ENCODE peak calls at places on chromosomes 5 and 9, in five cellular contexts. P is H1, H is GM23338, U is HepG2, Z is GM12878. Q is an unnamed sample.

GRCh38 chr5:40603378-40603777 is 76.3 kb upstream of the PTGER4 start:
- DNase-seq in P (no peak), Z (no peak), U (no peak), H (no peak), Q (no peak)

GRCh38 chr5:171518916-171519315 is 99.5 kb downstream of the FGF18 start:
- DNase-seq in Z (no peak), P (no peak), U (no peak), H (no peak), Q (no peak)

GRCh38 chr5:149712439-149713147 is 17.5 kb upstream of the PPARGC1B start:
- DNase-seq in U (no peak), H (peak), Z (no peak), P (no peak), Q (no peak)

GRCh38 chr5:149550267-149550582 is 1.0 kb downstream of the CSNK1A1 start:
- DNase-seq in U (no peak), P (no peak), H (no peak), Z (no peak), Q (no peak)

GRCh38 chr5:74608754-74609576 is 31.6 kb downstream of the ENC1 start:
- DNase-seq in H (no peak), Z (no peak), U (no peak), P (no peak), Q (no peak)

GRCh38 chr9:81112638-81113037 is 576.7 kb downstream of the TLE1 start:
- DNase-seq in Z (no peak), P (no peak), H (peak), U (no peak), Q (no peak)

GRCh38 chr5:135553688-135554462 is 18.1 kb upstream of the NEUROG1 start:
- DNase-seq in P (no peak), U (peak), H (peak), Z (no peak), Q (peak)

GRCh38 chr5:151758430-151759241 is at the start of gene ATOX1:
- DNase-seq in Z (peak), U (peak), P (no peak), H (peak), Q (peak)

GRCh38 chr5:56124885-56125250 is 108.3 kb downstream of the ANKRD55 start:
- DNase-seq in Z (no peak), H (no peak), P (no peak), U (no peak), Q (no peak)

GRCh38 chr5:87069974-87070608 is 197.6 kb upstream of the RASA1 start:
- DNase-seq in P (no peak), Z (peak), H (peak), U (no peak), Q (no peak)

GRCh38 chr9:2271426-2271825 is 256.3 kb downstream of the SMARCA2 start:
- DNase-seq in U (no peak), H (peak), P (peak), Z (peak), Q (peak)

GRCh38 chr5:73733219-73733618 is 107.2 kb downstream of the ARHGEF28 start:
- DNase-seq in P (no peak), H (no peak), Z (no peak), U (no peak), Q (no peak)

GRCh38 chr5:116502616-116503015 is 72.0 kb downstream of the SEMA6A start:
- DNase-seq in U (no peak), H (no peak), Z (no peak), P (no peak), Q (no peak)

GRCh38 chr5:44875661-44876250 is 67.0 kb downstream of the MRPS30 start:
- DNase-seq in P (no peak), Z (peak), H (peak), U (peak), Q (no peak)

GRCh38 chr9:121707477-121708424 is 56.3 kb downstream of the DAB2IP start:
- DNase-seq in P (no peak), U (no peak), H (no peak), Z (peak), Q (no peak)

GRCh38 chr9:76634356-76635054 is 129.7 kb upstream of the PCA3 start:
- DNase-seq in Z (no peak), U (peak), P (no peak), H (no peak), Q (no peak)

GRCh38 chr5:134738963-134739661 is 764 bp downstream of the CAMLG start:
- DNase-seq in P (no peak), H (peak), Z (no peak), U (peak), Q (peak)

GRCh38 chr5:74199436-74200210 is 440.9 kb downstream of the ENC1 start:
- DNase-seq in U (no peak), P (no peak), Z (no peak), H (no peak), Q (no peak)

GRCh38 chr9:129393064-129393463 is 215.0 kb upstream of the IER5L start:
- DNase-seq in U (no peak), P (no peak), Z (no peak), H (no peak), Q (no peak)

GRCh38 chr9:2343756-2344155 is 277.8 kb upstream of the VLDLR start:
- DNase-seq in H (no peak), Z (no peak), P (no peak), U (no peak), Q (no peak)

GRCh38 chr9:29211003-29211584 is 1637.8 kb upstream of the C9orf72 start:
- DNase-seq in U (no peak), P (no peak), Z (no peak), H (no peak), Q (no peak)

GRCh38 chr5:31948006-31948405 is 226.1 kb downstream of the GOLPH3 start:
- DNase-seq in U (no peak), P (no peak), H (no peak), Z (no peak), Q (no peak)

GRCh38 chr5:128062172-128062746 is 21.3 kb upstream of the SLC12A2 start:
- DNase-seq in Z (no peak), U (no peak), P (no peak), H (no peak), Q (no peak)

GRCh38 chr5:64074533-64074932 is 91.1 kb upstream of the RNF180 start:
- DNase-seq in U (peak), P (no peak), H (peak), Z (no peak), Q (peak)

GRCh38 chr9:17600962-17601593 is 22.2 kb downstream of the SH3GL2 start:
- DNase-seq in H (no peak), P (no peak), U (no peak), Z (no peak), Q (no peak)

GRCh38 chr9:9790216-9790872 is 822.5 kb downstream of the PTPRD start:
- DNase-seq in U (peak), P (no peak), H (peak), Z (no peak), Q (peak)

GRCh38 chr9:3956081-3956701 is 343.7 kb downstream of the GLIS3 start:
- DNase-seq in Z (no peak), H (no peak), U (no peak), P (no peak), Q (no peak)

GRCh38 chr9:111393971-111394370 is 63.9 kb upstream of the OR2K2 start:
- DNase-seq in P (no peak), Z (no peak), U (no peak), H (no peak), Q (no peak)

GRCh38 chr9:124197177-124198095 is 60.3 kb upstream of the NEK6 start:
- DNase-seq in U (no peak), Z (peak), H (no peak), P (no peak), Q (no peak)

GRCh38 chr9:37034320-37034937 is 361 bp upstream of the PAX5 start:
- DNase-seq in P (no peak), U (no peak), H (peak), Z (no peak), Q (no peak)

GRCh38 chr5:173473293-173473692 is 143.2 kb downstream of the BOD1 start:
- DNase-seq in U (no peak), Z (no peak), H (no peak), P (no peak), Q (no peak)

GRCh38 chr9:89770779-89771178 is 166.0 kb downstream of the GADD45G start:
- DNase-seq in H (no peak), Z (no peak), P (no peak), U (no peak), Q (no peak)

GRCh38 chr5:162870966-162871365 is 566.4 kb upstream of the CCNG1 start:
- DNase-seq in Z (no peak), P (no peak), U (no peak), H (no peak), Q (no peak)

DNA sequence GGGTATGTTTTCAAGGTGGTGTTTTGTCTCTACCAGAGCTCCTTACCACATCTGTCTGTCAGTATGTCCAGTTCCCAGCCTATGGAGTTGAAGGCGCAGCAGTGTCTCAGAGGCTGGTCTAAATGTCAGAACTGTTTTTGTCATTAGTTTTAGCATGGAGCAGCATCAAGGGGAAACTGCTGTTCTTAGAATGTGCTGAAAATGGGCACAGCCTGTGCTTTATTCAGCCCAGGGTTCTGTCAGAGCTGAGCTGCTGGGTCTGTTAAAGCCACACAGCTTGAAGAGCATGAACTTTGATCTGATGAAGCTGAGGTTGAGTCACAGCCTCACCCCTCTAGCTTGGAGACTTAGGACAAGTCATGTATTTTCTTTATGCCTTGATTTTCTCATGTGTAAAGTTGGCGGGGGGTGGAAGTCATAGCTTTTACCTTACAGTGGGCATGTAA is 71.9 kb downstream of the RALGPS1 start:
- DNase-seq in Z (no peak), H (no peak), U (peak), P (no peak), Q (no peak)
- TF ChIP-seq POLR2AphosphoS5 in Z (no peak), H (no peak), U (no peak), P (no peak), Q (no peak)

GRCh38 chr5:6681682-6682081 is 31.6 kb upstream of the TENT4A start:
- DNase-seq in H (no peak), U (no peak), Z (no peak), P (no peak), Q (no peak)

GRCh38 chr5:6683241-6683640 is 30.0 kb upstream of the TENT4A start:
- DNase-seq in Z (no peak), U (no peak), P (no peak), H (no peak), Q (no peak)

GRCh38 chr5:6684075-6684474 is 29.2 kb upstream of the TENT4A start:
- DNase-seq in U (no peak), Z (no peak), H (no peak), P (no peak), Q (no peak)

GRCh38 chr5:6680922-6681321 is 32.3 kb upstream of the TENT4A start:
- DNase-seq in H (no peak), Z (no peak), P (no peak), U (no peak), Q (no peak)

DNA sequence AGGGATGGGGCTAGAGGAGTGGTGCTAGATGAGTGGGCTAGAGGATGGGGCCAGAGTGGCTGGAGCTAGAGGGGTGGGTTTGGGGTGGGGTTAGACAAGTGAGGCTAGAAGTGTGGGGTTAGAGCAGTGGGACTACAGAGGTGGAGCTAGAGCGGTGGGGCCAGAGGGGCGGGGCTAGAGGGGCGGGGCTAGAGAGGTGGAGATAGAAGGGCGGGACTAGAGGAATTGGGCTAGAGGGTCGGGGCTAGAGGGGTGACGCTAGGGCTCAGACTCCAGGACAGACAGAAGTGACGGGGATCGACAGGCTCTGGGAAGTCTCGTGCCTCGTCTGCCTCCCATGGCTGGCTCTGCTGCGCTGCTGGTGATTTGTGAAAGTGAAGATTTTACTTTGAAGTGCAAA is 31.0 kb upstream of the TENT4A start:
- DNase-seq in H (peak), U (no peak), Z (no peak), P (no peak), Q (peak)
- TF ChIP-seq CREB1 in H (no peak), U (no peak), Z (no peak), P (no peak), Q (no peak)

GRCh38 chr5:1911773-1912235 is 29.1 kb upstream of the IRX4 start:
- DNase-seq in U (no peak), H (no peak), P (no peak), Z (no peak), Q (no peak)

GRCh38 chr5:1908931-1909330 is 26.2 kb upstream of the IRX4 start:
- DNase-seq in U (no peak), H (no peak), Z (no peak), P (no peak), Q (no peak)

GRCh38 chr5:1909346-1909985 is 26.7 kb upstream of the IRX4 start:
- DNase-seq in Z (no peak), P (no peak), H (no peak), U (no peak), Q (no peak)

GRCh38 chr5:1910861-1911772 is 28.4 kb upstream of the IRX4 start:
- DNase-seq in P (no peak), Z (no peak), H (no peak), U (no peak), Q (no peak)

DNA sequence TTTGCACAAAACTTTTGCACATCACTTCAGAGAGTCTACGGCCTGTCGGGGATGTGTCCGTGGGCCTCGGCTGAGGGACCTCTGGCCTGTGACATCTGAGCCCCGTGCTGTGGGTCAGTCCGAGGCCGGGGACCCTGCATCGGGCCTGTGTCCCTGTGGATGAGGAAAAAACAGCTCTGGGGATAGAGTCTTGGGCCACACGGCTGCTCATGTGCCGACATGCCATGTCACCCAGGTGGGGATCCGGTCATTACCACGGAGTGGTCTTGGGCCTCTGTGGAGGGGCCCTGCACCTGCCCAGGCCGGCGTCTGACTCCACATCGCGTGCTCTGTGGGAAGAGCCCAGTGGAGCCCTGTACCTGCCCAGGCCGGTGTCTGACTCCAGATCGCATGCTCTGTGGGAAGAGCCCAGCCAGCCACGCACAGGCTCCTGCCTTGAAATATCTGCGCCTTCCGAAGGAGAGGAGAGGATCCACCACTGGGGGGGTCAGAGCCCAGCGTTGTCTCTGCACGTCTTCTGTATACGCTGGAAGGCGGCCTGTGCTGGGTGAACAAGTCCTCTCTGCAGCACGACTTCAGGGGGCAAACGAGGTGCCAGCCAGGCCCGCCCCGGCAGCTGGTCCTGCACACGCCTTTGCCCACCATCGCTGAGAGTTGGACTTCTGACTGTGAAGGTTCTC is 27.5 kb upstream of the IRX4 start:
- DNase-seq in U (no peak), Z (no peak), H (no peak), P (no peak), Q (no peak)
- TF ChIP-seq POLR2AphosphoS5 in U (no peak), Z (no peak), H (no peak), P (no peak), Q (no peak)

GRCh38 chr5:145925803-145926202 is 10.6 kb upstream of the SH3RF2 start:
- DNase-seq in H (no peak), Z (no peak), U (no peak), P (no peak), Q (no peak)
- TF ChIP-seq CREB1 in H (no peak), Z (no peak), U (no peak), P (no peak), Q (no peak)

DNA sequence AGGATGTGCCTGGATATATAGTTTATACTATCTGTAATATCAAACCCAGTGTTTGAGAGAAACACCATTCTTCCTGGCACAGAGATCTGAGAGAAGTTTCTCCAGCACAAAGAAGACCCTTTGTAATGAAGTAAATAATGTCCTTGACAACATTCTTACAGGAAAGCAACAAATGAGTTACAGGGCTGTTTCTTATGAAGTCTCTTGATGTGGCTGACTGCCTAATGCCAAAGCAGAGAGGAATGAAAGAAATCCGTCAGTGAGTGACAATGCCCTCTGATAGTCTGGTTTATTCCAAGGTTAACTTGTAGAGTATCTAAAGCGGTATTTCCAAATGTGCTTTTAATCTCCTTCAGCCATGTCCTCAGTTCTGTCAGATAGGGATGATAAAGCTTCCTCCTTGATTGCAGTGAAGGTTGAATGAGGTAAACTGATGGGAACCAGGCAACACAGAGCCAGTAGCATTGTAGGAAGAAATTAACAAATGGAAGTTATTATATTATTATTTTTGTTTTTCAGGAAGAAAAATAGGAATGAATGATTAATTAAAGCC is 123.1 kb upstream of the ZNF608 start:
- DNase-seq in Z (no peak), P (no peak), U (no peak), H (no peak), Q (no peak)
- TF ChIP-seq POLR2AphosphoS5 in Z (no peak), P (no peak), U (no peak), H (no peak), Q (no peak)

GRCh38 chr5:92687793-92688467 is 893.1 kb downstream of the NR2F1-AS1 start:
- DNase-seq in U (peak), P (peak), H (peak), Z (no peak), Q (no peak)
- TF ChIP-seq CREB1 in U (no peak), P (no peak), H (no peak), Z (no peak), Q (no peak)

GRCh38 chr5:97191893-97192292 is 8.8 kb upstream of the RIOK2 start:
- DNase-seq in U (no peak), P (no peak), H (no peak), Z (no peak), Q (no peak)
- TF ChIP-seq POLR2AphosphoS5 in U (no peak), P (no peak), H (no peak), Z (no peak), Q (no peak)

DNA sequence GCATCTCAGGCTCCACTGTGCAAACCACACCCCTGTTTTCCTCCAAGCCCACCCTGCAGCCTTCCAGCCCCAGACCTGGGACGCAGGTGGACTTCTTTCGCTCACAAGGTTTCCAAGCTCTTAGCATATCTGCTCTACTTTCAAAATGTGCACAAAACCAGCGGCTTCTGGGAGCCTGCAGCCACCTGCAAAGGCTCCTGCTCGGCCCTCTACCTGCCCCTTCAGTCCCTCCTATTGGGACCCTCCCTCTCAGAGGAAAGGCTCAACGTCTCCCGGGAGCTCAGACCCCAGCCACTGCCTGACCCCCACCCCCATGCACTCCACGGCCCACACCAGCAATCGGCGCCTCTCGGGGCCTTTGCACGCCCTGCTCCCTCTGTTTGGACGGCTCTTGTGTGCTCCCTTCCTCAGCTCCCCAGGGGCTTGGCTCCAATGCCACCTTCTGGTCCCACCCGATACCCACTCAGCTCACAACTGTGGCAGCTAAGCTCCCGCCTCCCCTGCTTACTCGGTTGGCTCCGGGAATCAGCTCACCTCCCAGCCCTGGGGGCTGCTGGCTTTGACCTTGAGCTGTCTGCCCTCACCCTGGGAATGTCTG is 1.0 kb upstream of the SLC9A3 start:
- DNase-seq in H (no peak), P (no peak), Z (no peak), U (no peak), Q (no peak)
- TF ChIP-seq CREB1 in H (no peak), P (no peak), Z (no peak), U (no peak), Q (no peak)

GRCh38 chr9:136980669-136981478 is 1.9 kb upstream of the LCNL1 start:
- DNase-seq in Z (no peak), U (no peak), P (no peak), H (no peak), Q (no peak)

GRCh38 chr9:136983167-136983566 is 374 bp downstream of the LCNL1 start:
- DNase-seq in Z (no peak), H (no peak), U (no peak), P (no peak), Q (no peak)

GRCh38 chr9:136979769-136980587 is 2.7 kb downstream of the PTGDS start:
- DNase-seq in H (no peak), Z (no peak), U (peak), P (no peak), Q (no peak)

GRCh38 chr9:136982232-136983051 is at the start of gene LCNL1:
- DNase-seq in H (no peak), Z (no peak), U (no peak), P (no peak), Q (no peak)

GRCh38 chr9:136981588-136982231 is 1.1 kb upstream of the LCNL1 start:
- DNase-seq in U (peak), H (no peak), P (no peak), Z (no peak), Q (no peak)
- TF ChIP-seq POLR2AphosphoS5 in U (no peak), H (no peak), P (no peak), Z (no peak), Q (no peak)

Q was measured in K562.